ENCODE peak calls at places on chromosomes 2 and 18, in eight cellular contexts. One of them, this sample, is unnamed.

GRCh38 chr18:36872329-36872728 is 43.4 kb downstream of the KIAA1328 start:
- DNase-seq in foreskin fibroblast: no peak
- DNase-seq in IMR-90: no peak
- DNase-seq in T follicular helper cell: no peak
- DNase-seq in NCI-H2171: no peak
- DNase-seq in Peyer's patch: no peak
- DNase-seq in stimulated activated CD8-positive, alpha-beta memory T cell treated with anti-CD3 and anti-CD28 coated beads, Interleukin-4, amount 100 ng/mL, for 1 hour: no peak
- DNase-seq in ACHN: no peak
- DNase-seq in this sample: no peak

GRCh38 chr18:11861583-11862288 is 10.5 kb downstream of the CHMP1B start:
- DNase-seq in foreskin fibroblast: peak; percentile 39
- DNase-seq in IMR-90: no peak
- DNase-seq in T follicular helper cell: no peak
- DNase-seq in NCI-H2171: no peak
- DNase-seq in Peyer's patch: no peak
- DNase-seq in stimulated activated CD8-positive, alpha-beta memory T cell treated with anti-CD3 and anti-CD28 coated beads, Interleukin-4, amount 100 ng/mL, for 1 hour: no peak
- DNase-seq in ACHN: no peak
- DNase-seq in this sample: no peak

GRCh38 chr2:144523606-144524131 is 3.8 kb upstream of the ZEB2 start:
- DNase-seq in foreskin fibroblast: peak; percentile 50
- DNase-seq in IMR-90: no peak
- DNase-seq in T follicular helper cell: no peak
- DNase-seq in NCI-H2171: no peak
- DNase-seq in Peyer's patch: no peak
- DNase-seq in stimulated activated CD8-positive, alpha-beta memory T cell treated with anti-CD3 and anti-CD28 coated beads, Interleukin-4, amount 100 ng/mL, for 1 hour: no peak
- DNase-seq in ACHN: peak; percentile 25
- DNase-seq in this sample: no peak

GRCh38 chr2:128469203-128469602 is 150.5 kb upstream of the HS6ST1 start:
- DNase-seq in foreskin fibroblast: no peak
- DNase-seq in IMR-90: no peak
- DNase-seq in T follicular helper cell: no peak
- DNase-seq in NCI-H2171: no peak
- DNase-seq in Peyer's patch: no peak
- DNase-seq in stimulated activated CD8-positive, alpha-beta memory T cell treated with anti-CD3 and anti-CD28 coated beads, Interleukin-4, amount 100 ng/mL, for 1 hour: no peak
- DNase-seq in ACHN: peak; percentile 6
- DNase-seq in this sample: no peak

GRCh38 chr2:219289537-219290361 is 10.6 kb downstream of the DNAJB2 start:
- DNase-seq in foreskin fibroblast: peak; percentile 96
- DNase-seq in IMR-90: peak; percentile 95
- DNase-seq in T follicular helper cell: no peak
- DNase-seq in NCI-H2171: no peak
- DNase-seq in Peyer's patch: no peak
- DNase-seq in stimulated activated CD8-positive, alpha-beta memory T cell treated with anti-CD3 and anti-CD28 coated beads, Interleukin-4, amount 100 ng/mL, for 1 hour: no peak
- DNase-seq in ACHN: peak; percentile 82
- DNase-seq in this sample: no peak

GRCh38 chr18:48292787-48293409 is 116.3 kb downstream of the ZBTB7C start:
- DNase-seq in foreskin fibroblast: no peak
- DNase-seq in IMR-90: no peak
- DNase-seq in T follicular helper cell: no peak
- DNase-seq in NCI-H2171: no peak
- DNase-seq in Peyer's patch: no peak
- DNase-seq in stimulated activated CD8-positive, alpha-beta memory T cell treated with anti-CD3 and anti-CD28 coated beads, Interleukin-4, amount 100 ng/mL, for 1 hour: no peak
- DNase-seq in ACHN: no peak
- DNase-seq in this sample: no peak

GRCh38 chr2:231717281-231718180 is 9.2 kb downstream of the PTMA start:
- DNase-seq in foreskin fibroblast: peak; percentile 73
- DNase-seq in IMR-90: peak; percentile 76
- DNase-seq in T follicular helper cell: no peak
- DNase-seq in NCI-H2171: peak; percentile 71
- DNase-seq in Peyer's patch: no peak
- DNase-seq in stimulated activated CD8-positive, alpha-beta memory T cell treated with anti-CD3 and anti-CD28 coated beads, Interleukin-4, amount 100 ng/mL, for 1 hour: no peak
- DNase-seq in ACHN: peak; percentile 69
- DNase-seq in this sample: peak; percentile 26

GRCh38 chr2:237662671-237663093 is 35.3 kb downstream of the LRRFIP1 start:
- DNase-seq in foreskin fibroblast: peak; percentile 92
- DNase-seq in IMR-90: peak; percentile 90
- DNase-seq in T follicular helper cell: peak; percentile 15
- DNase-seq in NCI-H2171: peak; percentile 55
- DNase-seq in Peyer's patch: peak; percentile 88
- DNase-seq in stimulated activated CD8-positive, alpha-beta memory T cell treated with anti-CD3 and anti-CD28 coated beads, Interleukin-4, amount 100 ng/mL, for 1 hour: no peak
- DNase-seq in ACHN: no peak
- DNase-seq in this sample: peak; percentile 81

GRCh38 chr18:12990128-12990485 is 1.1 kb upstream of the CEP192 start:
- DNase-seq in foreskin fibroblast: no peak
- DNase-seq in IMR-90: no peak
- DNase-seq in T follicular helper cell: no peak
- DNase-seq in NCI-H2171: no peak
- DNase-seq in Peyer's patch: no peak
- DNase-seq in stimulated activated CD8-positive, alpha-beta memory T cell treated with anti-CD3 and anti-CD28 coated beads, Interleukin-4, amount 100 ng/mL, for 1 hour: no peak
- DNase-seq in ACHN: no peak
- DNase-seq in this sample: no peak

GRCh38 chr2:7639476-7639875 is 722.3 kb downstream of the RNF144A start:
- DNase-seq in foreskin fibroblast: no peak
- DNase-seq in IMR-90: no peak
- DNase-seq in T follicular helper cell: no peak
- DNase-seq in NCI-H2171: no peak
- DNase-seq in Peyer's patch: no peak
- DNase-seq in stimulated activated CD8-positive, alpha-beta memory T cell treated with anti-CD3 and anti-CD28 coated beads, Interleukin-4, amount 100 ng/mL, for 1 hour: no peak
- DNase-seq in ACHN: no peak
- DNase-seq in this sample: no peak

GRCh38 chr2:10169053-10169578 is 46.6 kb downstream of the RRM2 start:
- DNase-seq in foreskin fibroblast: no peak
- DNase-seq in IMR-90: no peak
- DNase-seq in T follicular helper cell: no peak
- DNase-seq in NCI-H2171: no peak
- DNase-seq in Peyer's patch: no peak
- DNase-seq in stimulated activated CD8-positive, alpha-beta memory T cell treated with anti-CD3 and anti-CD28 coated beads, Interleukin-4, amount 100 ng/mL, for 1 hour: no peak
- DNase-seq in ACHN: no peak
- DNase-seq in this sample: no peak

This sample was measured in DMS79.